ENCODE peak calls at places on chromosomes 2 and 18, in four cellular contexts. One of them, this sample, is unnamed.

GRCh38 chr18:73235491-73235890 is 367.7 kb upstream of the NETO1 start:
- DNase-seq in cardiac fibroblast: peak; percentile 96
- DNase-seq in brain microvascular endothelial cell: peak; percentile 84
- DNase-seq in AG09309: peak; percentile 79
- DNase-seq in this sample: no peak

GRCh38 chr2:111119847-111120252 is 864 bp upstream of the BCL2L11 start:
- DNase-seq in cardiac fibroblast: no peak
- DNase-seq in brain microvascular endothelial cell: no peak
- DNase-seq in AG09309: no peak
- DNase-seq in this sample: peak; percentile 52

GRCh38 chr2:143778981-143779380 is 649.8 kb downstream of the ARHGAP15 start:
- DNase-seq in cardiac fibroblast: peak; percentile 6
- DNase-seq in brain microvascular endothelial cell: no peak
- DNase-seq in AG09309: peak; percentile 10
- DNase-seq in this sample: no peak

GRCh38 chr18:908631-909621 is 4.3 kb downstream of the ADCYAP1 start:
- DNase-seq in cardiac fibroblast: peak; percentile 10
- DNase-seq in brain microvascular endothelial cell: no peak
- DNase-seq in AG09309: no peak
- DNase-seq in this sample: no peak

GRCh38 chr2:167844714-167845530 is 402.5 kb downstream of the STK39 start:
- DNase-seq in cardiac fibroblast: no peak
- DNase-seq in brain microvascular endothelial cell: no peak
- DNase-seq in AG09309: no peak
- DNase-seq in this sample: peak; percentile 47

GRCh38 chr2:71860381-71860926 is 287.2 kb downstream of the CYP26B1 start:
- DNase-seq in cardiac fibroblast: no peak
- DNase-seq in brain microvascular endothelial cell: no peak
- DNase-seq in AG09309: no peak
- DNase-seq in this sample: no peak

GRCh38 chr2:174908284-174908683 is 96.9 kb downstream of the CHN1 start:
- DNase-seq in cardiac fibroblast: no peak
- DNase-seq in brain microvascular endothelial cell: no peak
- DNase-seq in AG09309: no peak
- DNase-seq in this sample: no peak

GRCh38 chr2:8984855-8985254 is 18.6 kb downstream of the MBOAT2 start:
- DNase-seq in cardiac fibroblast: no peak
- DNase-seq in brain microvascular endothelial cell: no peak
- DNase-seq in AG09309: no peak
- DNase-seq in this sample: no peak

GRCh38 chr2:101251844-101252407 is 760 bp upstream of the CNOT11 start:
- DNase-seq in cardiac fibroblast: no peak
- DNase-seq in brain microvascular endothelial cell: no peak
- DNase-seq in AG09309: no peak
- DNase-seq in this sample: peak; percentile 54

GRCh38 chr2:55962910-55963309 is 39.3 kb upstream of the EFEMP1 start:
- DNase-seq in cardiac fibroblast: no peak
- DNase-seq in brain microvascular endothelial cell: no peak
- DNase-seq in AG09309: no peak
- DNase-seq in this sample: no peak

GRCh38 chr2:106735807-106736206 is 150.2 kb downstream of the ST6GAL2 start:
- DNase-seq in cardiac fibroblast: no peak
- DNase-seq in brain microvascular endothelial cell: no peak
- DNase-seq in AG09309: no peak
- DNase-seq in this sample: no peak

GRCh38 chr18:12890500-12890899 is 6.5 kb upstream of the PTPN2 start:
- DNase-seq in cardiac fibroblast: peak; percentile 29
- DNase-seq in brain microvascular endothelial cell: no peak
- DNase-seq in AG09309: no peak
- DNase-seq in this sample: peak; percentile 49
- TF ChIP-seq CTCF in cardiac fibroblast: peak; percentile 28
- TF ChIP-seq CTCF in brain microvascular endothelial cell: peak; percentile 39
- TF ChIP-seq CTCF in AG09309: no peak
- TF ChIP-seq CTCF in this sample: peak; percentile 12

DNA sequence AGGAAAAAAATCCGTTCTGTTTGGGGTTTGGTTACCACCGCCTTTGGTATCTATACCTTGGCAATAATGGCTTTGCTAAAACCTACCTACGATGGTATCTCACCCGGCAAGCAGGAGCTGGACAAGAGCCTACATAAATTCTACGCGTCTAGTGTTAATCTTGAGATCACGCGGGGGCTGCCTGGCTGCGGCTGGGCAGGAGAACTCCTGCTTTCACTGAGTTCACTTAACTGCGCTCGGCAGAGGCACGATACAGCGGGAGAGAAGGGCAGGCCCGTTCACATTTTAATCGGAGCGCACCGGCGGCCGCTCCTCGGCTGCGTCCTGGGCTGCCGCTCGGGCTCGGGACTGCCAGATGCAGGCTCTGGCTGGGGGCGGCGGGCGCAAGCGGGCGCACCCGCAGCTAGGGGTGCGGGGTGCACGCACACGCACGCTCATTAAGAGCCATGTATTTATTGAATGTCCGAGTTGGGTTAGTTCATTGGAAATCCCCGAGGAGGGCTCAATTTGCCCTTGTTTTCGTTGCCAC is 1.7 kb upstream of the POU3F3 start:
- DNase-seq in cardiac fibroblast: peak; percentile 25
- DNase-seq in brain microvascular endothelial cell: no peak
- DNase-seq in AG09309: no peak
- DNase-seq in this sample: peak; percentile 46
- H3K4me3 ChIP-seq in cardiac fibroblast: no peak overlapping the region
- H3K4me3 ChIP-seq in brain microvascular endothelial cell: peak overlapping the region; percentile 17
- H3K4me3 ChIP-seq in AG09309: no peak overlapping the region
- H3K4me3 ChIP-seq in this sample: peak overlapping the region; percentile 42

GRCh38 chr2:64978514-64979268 is 10.5 kb upstream of the SLC1A4 start:
- DNase-seq in cardiac fibroblast: peak; percentile 33
- DNase-seq in brain microvascular endothelial cell: peak; percentile 29
- DNase-seq in AG09309: no peak
- DNase-seq in this sample: peak; percentile 56
- TF ChIP-seq CTCF in cardiac fibroblast: peak; percentile 28
- TF ChIP-seq CTCF in brain microvascular endothelial cell: peak; percentile 27
- TF ChIP-seq CTCF in AG09309: no peak
- TF ChIP-seq CTCF in this sample: peak; percentile 35

GRCh38 chr18:42086288-42086687 is 131.3 kb downstream of the PIK3C3 start:
- DNase-seq in cardiac fibroblast: no peak
- DNase-seq in brain microvascular endothelial cell: peak; percentile 75
- DNase-seq in AG09309: no peak
- DNase-seq in this sample: no peak
- H3K4me3 ChIP-seq in cardiac fibroblast: no peak overlapping the region
- H3K4me3 ChIP-seq in brain microvascular endothelial cell: no peak overlapping the region
- H3K4me3 ChIP-seq in AG09309: no peak overlapping the region
- H3K4me3 ChIP-seq in this sample: no peak overlapping the region

GRCh38 chr2:28956890-28957289 is 24.2 kb upstream of the TOGARAM2 start:
- DNase-seq in cardiac fibroblast: peak; percentile 49
- DNase-seq in brain microvascular endothelial cell: peak; percentile 18
- DNase-seq in AG09309: no peak
- DNase-seq in this sample: no peak

GRCh38 chr2:28955492-28955891 is 25.6 kb upstream of the TOGARAM2 start:
- DNase-seq in cardiac fibroblast: no peak
- DNase-seq in brain microvascular endothelial cell: no peak
- DNase-seq in AG09309: no peak
- DNase-seq in this sample: no peak

GRCh38 chr2:28956415-28956826 is 24.7 kb upstream of the TOGARAM2 start:
- DNase-seq in cardiac fibroblast: peak; percentile 49
- DNase-seq in brain microvascular endothelial cell: peak; percentile 53
- DNase-seq in AG09309: no peak
- DNase-seq in this sample: peak; percentile 51

GRCh38 chr2:28960401-28960800 is 20.7 kb upstream of the TOGARAM2 start:
- DNase-seq in cardiac fibroblast: no peak
- DNase-seq in brain microvascular endothelial cell: no peak
- DNase-seq in AG09309: no peak
- DNase-seq in this sample: no peak

GRCh38 chr2:28958689-28959088 is 22.4 kb upstream of the TOGARAM2 start:
- DNase-seq in cardiac fibroblast: peak; percentile 86
- DNase-seq in brain microvascular endothelial cell: peak; percentile 69
- DNase-seq in AG09309: peak; percentile 40
- DNase-seq in this sample: peak; percentile 79
- TF ChIP-seq CTCF in cardiac fibroblast: peak; percentile 45
- TF ChIP-seq CTCF in brain microvascular endothelial cell: peak; percentile 62
- TF ChIP-seq CTCF in AG09309: peak; percentile 50
- TF ChIP-seq CTCF in this sample: peak; percentile 59

This sample was measured in NB4.